ENCODE peak calls at places on chromosomes 3 and 15, in five cellular contexts. E is K562, A is Panc1, Z is GM12878, F is HCT116. N is an unnamed sample. For H3K27me3, the result is how much of the 10 kb centered on the place peaks cover.

GRCh38 chr15:90906181-90906849 is 3.2 kb downstream of the MAN2A2 start:
- DNase-seq in E (no peak), A (no peak), Z (no peak), F (no peak), N (no peak)

GRCh38 chr3:197298858-197299854 is 744 bp upstream of the DLG1 start:
- DNase-seq in E (peak), A (no peak), Z (no peak), F (peak), N (peak)

GRCh38 chr3:87498358-87499080 is 222.1 kb upstream of the POU1F1 start:
- DNase-seq in E (no peak), A (no peak), Z (no peak), F (no peak), N (no peak)

GRCh38 chr15:99143230-99143629 is 38.4 kb downstream of the SYNM start:
- DNase-seq in E (no peak), A (no peak), Z (no peak), F (no peak), N (peak)

GRCh38 chr15:62927196-62927595 is 115.4 kb upstream of the TPM1 start:
- DNase-seq in E (no peak), A (no peak), Z (no peak), F (no peak), N (no peak)

GRCh38 chr3:160003520-160004128 is 15.0 kb downstream of the IL12A start:
- DNase-seq in E (peak), A (peak), Z (no peak), F (peak), N (peak)

GRCh38 chr15:80780416-80781221 is 1.4 kb downstream of the CEMIP start:
- DNase-seq in E (peak), A (no peak), Z (no peak), F (no peak), N (peak)

GRCh38 chr3:49471856-49472495 is 1.9 kb downstream of the DAG1 start:
- DNase-seq in E (peak), A (no peak), Z (no peak), F (no peak), N (peak)

GRCh38 chr3:127274200-127274599 is 13.6 kb downstream of the PRR20G start:
- DNase-seq in E (no peak), A (no peak), Z (no peak), F (no peak), N (no peak)

GRCh38 chr3:39146611-39147373 is 6.6 kb downstream of the CSRNP1 start:
- DNase-seq in E (peak), A (peak), Z (no peak), F (peak), N (no peak)

GRCh38 chr15:68311859-68312557 is 34.5 kb downstream of the FEM1B start:
- DNase-seq in E (no peak), A (no peak), Z (no peak), F (no peak), N (no peak)

GRCh38 chr3:101119535-101119934 is 126.3 kb upstream of the ABI3BP start:
- DNase-seq in E (no peak), A (no peak), Z (no peak), F (no peak), N (no peak)

GRCh38 chr3:30660128-30660525 is 53.7 kb downstream of the TGFBR2 start:
- DNase-seq in E (no peak), A (no peak), Z (no peak), F (no peak), N (no peak)

GRCh38 chr3:13192471-13193213 is 119.4 kb upstream of the IQSEC1 start:
- DNase-seq in E (peak), A (no peak), Z (no peak), F (no peak), N (peak)

GRCh38 chr15:77974416-77975331 is 102.8 kb downstream of the TBC1D2B start:
- DNase-seq in E (no peak), A (no peak), Z (no peak), F (no peak), N (no peak)

GRCh38 chr15:49042165-49042564 is 4.1 kb downstream of the SECISBP2L start:
- DNase-seq in E (no peak), A (no peak), Z (no peak), F (no peak), N (no peak)

GRCh38 chr3:150797155-150797554 is 34.2 kb upstream of the SIAH2 start:
- DNase-seq in E (no peak), A (no peak), Z (no peak), F (no peak), N (no peak)

GRCh38 chr15:33801954-33802353 is 166.3 kb upstream of the CHRM5 start:
- DNase-seq in E (no peak), A (no peak), Z (no peak), F (no peak), N (no peak)

GRCh38 chr15:26518885-26519284 is 254.0 kb downstream of the GABRB3 start:
- DNase-seq in E (no peak), A (no peak), Z (no peak), F (no peak), N (no peak)

GRCh38 chr3:62922326-62922725 is 47.1 kb upstream of the CADPS start:
- DNase-seq in E (no peak), A (no peak), Z (no peak), F (no peak), N (no peak)

GRCh38 chr3:13887746-13888300 is 8.0 kb upstream of the WNT7A start:
- DNase-seq in E (no peak), A (no peak), Z (no peak), F (no peak), N (no peak)

GRCh38 chr15:93135459-93135858 is 46.4 kb upstream of the RGMA start:
- DNase-seq in E (no peak), A (no peak), Z (no peak), F (no peak), N (no peak)

GRCh38 chr3:153614563-153614962 is 452.5 kb downstream of the RAP2B start:
- DNase-seq in E (no peak), A (no peak), Z (no peak), F (peak), N (no peak)

GRCh38 chr15:77907824-77908751 is 169.4 kb downstream of the TBC1D2B start:
- DNase-seq in E (peak), A (no peak), Z (no peak), F (peak), N (peak)

GRCh38 chr15:38512901-38513300 is 51.7 kb downstream of the RASGRP1 start:
- DNase-seq in E (peak), A (no peak), Z (no peak), F (no peak), N (no peak)

GRCh38 chr3:191070762-191071365 is 128.2 kb upstream of the OSTN start:
- DNase-seq in E (no peak), A (no peak), Z (no peak), F (no peak), N (no peak)

GRCh38 chr3:83523470-83524073 is 1435.2 kb upstream of the CADM2 start:
- DNase-seq in E (no peak), A (peak), Z (peak), F (no peak), N (peak)

GRCh38 chr3:175336406-175337133 is 477.4 kb downstream of the NAALADL2 start:
- DNase-seq in E (no peak), A (no peak), Z (no peak), F (no peak), N (no peak)

GRCh38 chr3:142086581-142087090 is 62.7 kb downstream of the TFDP2 start:
- DNase-seq in E (no peak), A (no peak), Z (no peak), F (no peak), N (no peak)

GRCh38 chr3:126845910-126846309 is 137.0 kb upstream of the PLXNA1 start:
- DNase-seq in E (no peak), A (no peak), Z (no peak), F (no peak), N (peak)

GRCh38 chr3:127986803-127987202 is 65.4 kb upstream of the SEC61A1 start:
- DNase-seq in E (no peak), A (no peak), Z (no peak), F (no peak), N (no peak)

GRCh38 chr15:51135276-51135675 is 40.6 kb upstream of the TNFAIP8L3 start:
- DNase-seq in E (no peak), A (no peak), Z (no peak), F (no peak), N (no peak)

GRCh38 chr3:112499328-112499727 is at the start of gene BTLA:
- DNase-seq in E (no peak), A (no peak), Z (peak), F (no peak), N (no peak)

GRCh38 chr3:134031620-134031915 is 1.8 kb upstream of the SLCO2A1 start:
- DNase-seq in E (no peak), A (no peak), Z (no peak), F (no peak), N (no peak)

GRCh38 chr3:32120480-32120879 is 14.1 kb downstream of the GPD1L start:
- DNase-seq in E (no peak), A (no peak), Z (no peak), F (no peak), N (no peak)

GRCh38 chr3:129013491-129013891 is 12.4 kb downstream of the EFCC1 start:
- DNase-seq in E (peak), A (no peak), Z (no peak), F (no peak), N (peak)

GRCh38 chr15:52186651-52187486 is 4.3 kb downstream of the GNB5 start:
- DNase-seq in E (no peak), A (no peak), Z (no peak), F (no peak), N (no peak)

GRCh38 chr3:127831723-127832172 is 9.4 kb upstream of the MGLL start:
- DNase-seq in E (peak), A (no peak), Z (no peak), F (no peak), N (peak)

GRCh38 chr3:171874879-171875278 is 31.7 kb downstream of the TMEM212 start:
- DNase-seq in E (no peak), A (no peak), Z (no peak), F (no peak), N (no peak)

GRCh38 chr3:171874251-171874679 is 31.1 kb downstream of the TMEM212 start:
- DNase-seq in E (no peak), A (no peak), Z (no peak), F (no peak), N (peak)

GRCh38 chr3:171876651-171877272 is 33.6 kb downstream of the TMEM212 start:
- DNase-seq in E (no peak), A (no peak), Z (no peak), F (no peak), N (no peak)

GRCh38 chr3:171873561-171873960 is 30.4 kb downstream of the TMEM212 start:
- DNase-seq in E (no peak), A (no peak), Z (no peak), F (no peak), N (no peak)

DNA sequence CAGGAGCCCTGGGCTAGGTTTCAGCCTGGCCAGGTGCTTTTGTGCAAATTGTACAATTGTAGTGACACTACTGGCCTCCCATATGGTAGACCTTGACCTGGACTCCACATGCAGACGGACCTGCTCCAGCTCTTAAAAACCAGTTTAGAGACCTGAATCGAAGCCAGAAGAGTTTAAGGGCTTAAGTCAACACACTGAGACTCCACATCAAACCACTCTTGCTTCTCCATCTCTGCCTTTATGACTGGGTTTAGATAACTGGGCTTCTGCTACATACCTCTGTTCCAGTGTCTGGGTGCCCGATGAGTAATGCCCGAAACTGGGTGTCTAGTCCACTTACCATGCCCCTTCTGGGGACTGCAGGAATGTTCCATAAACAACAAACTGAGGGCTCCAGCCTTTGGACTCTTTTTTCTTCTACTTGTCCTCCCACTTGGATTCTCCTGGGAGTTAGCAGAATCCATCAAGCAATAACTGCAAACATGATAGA is 32.8 kb downstream of the TMEM212 start:
- DNase-seq in E (no peak), A (no peak), Z (no peak), F (no peak), N (no peak)
- TF ChIP-seq REST in E (no peak), A (no peak), Z (no peak), F (no peak), N (no peak)

GRCh38 chr3:123338620-123339061 is 110.2 kb downstream of the ADCY5 start:
- DNase-seq in E (no peak), A (no peak), Z (no peak), F (no peak), N (no peak)
- H3K27me3 ChIP-seq in E (under half), A (under half), Z (under half), F (under half), N (under half)

GRCh38 chr3:123606527-123606926 is 21.7 kb upstream of the HACD2 start:
- DNase-seq in E (no peak), A (no peak), Z (no peak), F (no peak), N (no peak)

GRCh38 chr3:123605789-123606234 is 21.0 kb upstream of the HACD2 start:
- DNase-seq in E (peak), A (no peak), Z (peak), F (peak), N (peak)

GRCh38 chr3:123597561-123597960 is 12.7 kb upstream of the HACD2 start:
- DNase-seq in E (no peak), A (no peak), Z (no peak), F (no peak), N (no peak)

DNA sequence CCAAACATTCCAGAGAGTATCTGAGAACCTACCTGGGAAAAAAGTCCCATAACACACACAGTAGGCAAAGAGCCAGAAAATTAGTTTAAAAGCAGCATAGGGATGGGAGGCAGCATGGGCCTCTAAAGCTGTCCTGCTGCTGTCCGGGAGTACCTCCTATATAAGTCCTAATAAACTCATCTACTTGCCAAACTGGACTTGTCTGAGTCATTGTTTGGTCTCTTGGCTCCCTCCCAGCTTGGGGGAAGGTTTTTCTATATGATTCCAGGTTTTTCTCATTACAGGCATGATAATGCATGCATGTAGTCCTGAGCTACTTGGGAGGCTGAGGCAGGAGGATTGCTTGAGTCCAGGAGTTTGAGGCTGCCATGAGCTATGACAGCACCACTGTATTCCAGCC is 17.5 kb upstream of the HACD2 start:
- DNase-seq in E (no peak), A (peak), Z (no peak), F (peak), N (no peak)
- TF ChIP-seq REST in E (no peak), A (no peak), Z (no peak), F (no peak), N (no peak)

DNA sequence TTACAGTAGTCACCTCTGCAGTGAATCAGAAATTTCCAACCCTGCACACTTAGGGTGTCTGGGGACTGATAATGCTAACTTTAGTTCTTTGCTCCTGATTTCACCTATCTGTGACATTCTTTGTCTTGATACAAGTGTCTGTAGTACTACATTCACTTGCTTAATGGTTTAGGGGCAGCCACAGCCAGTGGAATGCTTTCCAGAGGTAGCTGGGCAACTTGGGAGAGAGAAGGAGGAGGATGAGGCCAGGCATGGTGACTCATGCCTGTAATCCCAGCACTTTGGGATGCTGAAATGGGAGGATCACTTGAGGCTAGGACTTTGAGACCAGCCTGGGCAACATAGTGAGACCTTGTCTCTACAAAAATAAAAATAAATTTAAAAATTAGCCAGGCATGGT is 8.5 kb downstream of the BAHD1 start:
- DNase-seq in E (no peak), A (no peak), Z (no peak), F (no peak), N (no peak)
- H3K27me3 ChIP-seq in E (under half), A (under half), Z (under half), F (under half), N (under half)

DNA sequence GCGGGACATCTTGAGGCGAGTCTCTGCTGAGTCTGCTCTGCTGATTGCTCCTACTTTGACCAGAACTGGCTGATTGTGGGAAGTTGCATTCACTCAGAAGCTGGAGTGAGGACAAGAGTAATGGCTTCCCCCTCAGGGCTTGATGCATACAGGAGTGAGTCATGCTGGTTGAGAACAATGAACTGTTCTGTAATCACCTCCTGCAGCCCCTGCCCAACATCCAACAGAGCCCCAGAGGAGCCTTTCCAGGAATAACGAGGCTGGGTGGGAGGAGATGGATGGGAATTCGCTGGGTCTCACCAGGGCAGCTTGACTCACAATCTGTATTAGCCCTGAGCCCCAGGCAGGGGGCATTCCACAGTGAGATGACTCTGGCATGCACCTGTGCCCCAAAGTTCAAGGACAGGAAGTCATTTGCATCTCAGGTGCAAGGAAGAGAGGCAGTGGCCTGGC is 85.0 kb downstream of the RAB11A start:
- DNase-seq in E (no peak), A (no peak), Z (no peak), F (peak), N (peak)
- TF ChIP-seq REST in E (no peak), A (no peak), Z (no peak), F (no peak), N (no peak)

DNA sequence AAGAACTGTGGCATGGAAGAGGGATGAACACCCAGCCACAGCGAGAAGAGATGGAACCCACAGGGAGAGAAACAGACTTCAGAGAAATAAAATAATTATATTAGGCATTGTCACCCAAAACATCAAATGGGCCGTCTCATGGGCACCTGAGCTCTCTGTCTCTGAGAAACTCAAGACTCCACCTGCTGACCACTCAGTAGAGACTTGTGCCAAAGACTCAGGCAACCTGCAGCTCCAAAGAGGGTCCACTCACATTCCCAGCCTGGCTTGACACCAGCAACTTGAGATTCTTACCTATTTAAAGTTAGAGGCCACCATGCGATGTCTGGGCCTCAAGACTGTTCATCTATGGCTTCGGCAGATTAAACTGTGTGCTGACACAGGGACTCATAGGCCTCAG is 12.0 kb downstream of the SEMA5B start:
- DNase-seq in E (no peak), A (no peak), Z (no peak), F (no peak), N (peak)
- H3K27me3 ChIP-seq in E (under half), A (under half), Z (under half), F (under half), N (under half)

N was measured in GM23338.